ENCODE peak calls at places on chromosome X, in nine cellular contexts. M, U, J, L, S, N, O, R and G are unnamed samples.

GRCh38 chrX:16750136-16750535 is 30.7 kb downstream of the SYAP1 start:
- DNase-seq in L (no peak), U (no peak), R (no peak), O (no peak), J (no peak), S (no peak), N (no peak), M (no peak), G (no peak)

GRCh38 chrX:124211312-124211942 is 121.0 kb upstream of the TEX13D start:
- DNase-seq in N (no peak), M (peak; percentile 30), U (no peak), L (no peak), S (peak; percentile 55), J (peak; percentile 28), O (peak; percentile 15), R (peak; percentile 44), G (peak; percentile 15)

GRCh38 chrX:82218361-82218760 is 1016.5 kb downstream of the SH3BGRL start:
- DNase-seq in R (peak; percentile 52), J (peak; percentile 0), O (no peak), S (peak; percentile 35), M (peak; percentile 31), U (no peak), L (no peak), N (no peak), G (peak; percentile 3)

GRCh38 chrX:70176938-70177533 is at the start of gene DGAT2L6:
- DNase-seq in S (peak; percentile 10), U (no peak), N (no peak), L (no peak), J (no peak), O (no peak), R (no peak), M (peak; percentile 43), G (no peak)

GRCh38 chrX:29295987-29296680 is 708.9 kb downstream of the IL1RAPL1 start:
- DNase-seq in J (no peak), L (no peak), O (no peak), R (no peak), M (peak; percentile 59), N (no peak), U (no peak), S (no peak), G (no peak)

GRCh38 chrX:150363561-150364346 is 637 bp downstream of the MAMLD1 start:
- DNase-seq in O (no peak), M (peak; percentile 37), U (peak; percentile 32), L (peak; percentile 29), S (no peak), R (peak; percentile 34), J (no peak), N (no peak), G (peak; percentile 22)

GRCh38 chrX:148574247-148574973 is 74.0 kb downstream of the AFF2 start:
- DNase-seq in R (no peak), O (no peak), M (no peak), J (no peak), U (no peak), S (peak; percentile 9), L (no peak), N (no peak), G (no peak)

GRCh38 chrX:134572816-134573682 is 85.2 kb downstream of the PLAC1 start:
- DNase-seq in S (no peak), L (no peak), N (no peak), R (no peak), U (no peak), M (peak; percentile 22), O (peak; percentile 8), J (no peak), G (no peak)

GRCh38 chrX:48649109-48649508 is 34.5 kb upstream of the WAS start:
- DNase-seq in S (no peak), O (no peak), J (no peak), U (no peak), M (peak; percentile 17), L (no peak), N (peak; percentile 2), R (no peak), G (no peak)

GRCh38 chrX:78168065-78168464 is 28.6 kb upstream of the TAF9B start:
- DNase-seq in N (no peak), S (no peak), J (no peak), R (no peak), O (no peak), M (peak; percentile 0), U (no peak), L (no peak), G (no peak)

GRCh38 chrX:135707880-135708279 is 5.6 kb upstream of the CT45A1 start:
- DNase-seq in M (peak; percentile 1), S (peak; percentile 52), N (no peak), R (peak; percentile 8), U (peak; percentile 3), L (peak; percentile 76), J (peak; percentile 31), O (no peak), G (no peak)

GRCh38 chrX:112638691-112639090 is 41.0 kb downstream of the LHFPL1 start:
- DNase-seq in N (no peak), M (no peak), S (no peak), R (no peak), U (no peak), O (no peak), L (no peak), J (no peak), G (no peak)

GRCh38 chrX:28550331-28550872 is 36.8 kb upstream of the IL1RAPL1 start:
- DNase-seq in J (no peak), R (no peak), U (no peak), O (no peak), L (no peak), M (no peak), S (no peak), N (no peak), G (no peak)

GRCh38 chrX:150688911-150689451 is 4.2 kb upstream of the MTMR1 start:
- DNase-seq in U (no peak), J (peak; percentile 29), L (no peak), N (no peak), R (no peak), S (no peak), O (peak; percentile 92), M (peak; percentile 91), G (no peak)

GRCh38 chrX:48890934-48891401 is 6.6 kb downstream of the TIMM17B start:
- DNase-seq in U (peak; percentile 23), N (no peak), O (no peak), L (no peak), S (no peak), J (no peak), M (no peak), R (peak; percentile 58), G (peak; percentile 8)

GRCh38 chrX:129115104-129115503 is 408.2 kb downstream of the SMARCA1 start:
- DNase-seq in L (peak; percentile 35), O (no peak), R (peak; percentile 81), S (peak; percentile 40), J (peak; percentile 45), N (no peak), M (peak; percentile 40), U (peak; percentile 38), G (no peak)

GRCh38 chrX:135213200-135213844 is 38.5 kb upstream of the ETDA start:
- DNase-seq in O (no peak), U (no peak), S (peak; percentile 15), L (peak; percentile 68), J (no peak), M (no peak), N (no peak), R (no peak), G (no peak)

GRCh38 chrX:43758044-43758443 is 101.9 kb downstream of the MAOA start:
- DNase-seq in N (no peak), U (no peak), L (no peak), S (no peak), J (no peak), R (no peak), O (no peak), M (no peak), G (no peak)

GRCh38 chrX:65926095-65927019 is 113.5 kb downstream of the VSIG4 start:
- DNase-seq in O (no peak), J (no peak), S (peak; percentile 90), L (peak; percentile 46), U (no peak), N (no peak), M (no peak), R (no peak), G (no peak)

GRCh38 chrX:153499876-153500275 is 5.1 kb downstream of the BGN start:
- DNase-seq in U (no peak), R (no peak), M (no peak), J (no peak), L (no peak), O (no peak), S (no peak), N (no peak), G (peak; percentile 66)

GRCh38 chrX:9141496-9141895 is 107.6 kb upstream of the FAM9B start:
- DNase-seq in M (peak; percentile 60), J (no peak), S (no peak), L (no peak), N (no peak), O (peak; percentile 73), R (no peak), U (no peak), G (no peak)

GRCh38 chrX:121579016-121579760 is 531.8 kb downstream of the GLUD2 start:
- DNase-seq in O (no peak), L (peak; percentile 32), U (peak; percentile 12), J (peak; percentile 7), S (peak; percentile 30), M (peak; percentile 53), N (no peak), R (peak; percentile 32), G (peak; percentile 12)

GRCh38 chrX:132433001-132433400 is 55.8 kb downstream of the MBNL3 start:
- DNase-seq in S (no peak), L (no peak), J (peak; percentile 68), U (no peak), R (peak; percentile 11), O (no peak), N (no peak), M (no peak), G (no peak)

GRCh38 chrX:107713205-107714195 is 62.1 kb downstream of the TSC22D3 start:
- DNase-seq in M (peak; percentile 43), U (no peak), N (peak; percentile 69), O (no peak), S (no peak), R (no peak), J (no peak), L (no peak), G (peak; percentile 40)